ENCODE peak calls at places on chromosomes 4 and X, in nine cellular contexts. E is psoas muscle, Y is HCT116, N is A549, L is suprapubic skin, T is fibroblast of lung, D is PC-3, W is neural progenitor cell, S is heart left ventricle. A is an unnamed sample. For H3K9me3, the result is how much of the 10 kb centered on the place peaks cover.

GRCh38 chr4:65310586-65310985 is 359.7 kb downstream of the EPHA5 start:
- DNase-seq in E (no peak), Y (no peak), N (no peak), L (no peak), T (no peak), D (peak), W (no peak), S (no peak), A (no peak)

GRCh38 chrX:103913356-103914020 is 48.9 kb upstream of the TMSB15B start:
- DNase-seq in E (no peak), Y (no peak), N (no peak), L (no peak), T (peak), D (peak), W (no peak), S (no peak), A (no peak)

GRCh38 chr4:88107406-88108107 is 50.9 kb downstream of the ABCG2 start:
- DNase-seq in E (no peak), Y (no peak), N (peak), L (no peak), T (peak), D (peak), W (no peak), S (no peak), A (no peak)

GRCh38 chr4:186068581-186069402 is at the start of gene TLR3:
- DNase-seq in E (no peak), Y (no peak), N (no peak), L (no peak), T (peak), D (peak), W (no peak), S (no peak), A (no peak)

GRCh38 chrX:107117993-107118321 is 665 bp downstream of the RBM41 start:
- DNase-seq in E (no peak), Y (no peak), N (no peak), L (no peak), T (peak), D (no peak), W (no peak), S (no peak), A (no peak)

GRCh38 chr4:76569225-76569624 is 134.2 kb downstream of the SHROOM3 start:
- DNase-seq in E (no peak), Y (no peak), N (no peak), L (no peak), T (no peak), D (no peak), W (no peak), S (no peak), A (no peak)

GRCh38 chr4:15655223-15656037 is at the start of gene FBXL5:
- DNase-seq in E (peak), Y (no peak), N (peak), L (peak), T (peak), D (peak), W (peak), S (peak), A (peak)

GRCh38 chr4:16642897-16643296 is 255.5 kb downstream of the LDB2 start:
- DNase-seq in E (no peak), Y (no peak), N (no peak), L (no peak), T (no peak), D (peak), W (no peak), S (no peak), A (no peak)

GRCh38 chr4:83686166-83686565 is 150.3 kb downstream of the GPAT3 start:
- DNase-seq in E (no peak), Y (no peak), N (no peak), L (no peak), T (no peak), D (peak), W (no peak), S (no peak), A (no peak)

GRCh38 chrX:132414404-132414803 is 74.4 kb downstream of the MBNL3 start:
- DNase-seq in E (no peak), Y (no peak), N (no peak), L (no peak), T (no peak), D (no peak), W (no peak), S (no peak), A (no peak)

GRCh38 chr4:47187608-47188007 is 156.2 kb downstream of the GABRB1 start:
- DNase-seq in E (no peak), Y (no peak), N (no peak), L (no peak), T (no peak), D (no peak), W (no peak), S (no peak), A (no peak)

GRCh38 chrX:12961191-12961718 is 13.7 kb upstream of the TMSB4X start:
- DNase-seq in E (no peak), Y (no peak), N (no peak), L (no peak), T (no peak), D (no peak), W (no peak), S (no peak), A (no peak)

GRCh38 chr4:5955856-5956255 is 62.4 kb downstream of the C4orf50 start:
- DNase-seq in E (no peak), Y (no peak), N (no peak), L (no peak), T (no peak), D (no peak), W (no peak), S (no peak), A (no peak)

GRCh38 chr4:957231-957580 is 16.2 kb downstream of the DGKQ start:
- DNase-seq in E (no peak), Y (no peak), N (no peak), L (no peak), T (no peak), D (no peak), W (no peak), S (no peak), A (peak)

GRCh38 chr4:40933272-40934053 is 183.7 kb downstream of the NSUN7 start:
- DNase-seq in E (no peak), Y (no peak), N (no peak), L (no peak), T (peak), D (no peak), W (no peak), S (no peak), A (no peak)

GRCh38 chr4:16636911-16637630 is 261.4 kb downstream of the LDB2 start:
- DNase-seq in E (no peak), Y (no peak), N (no peak), L (no peak), T (peak), D (no peak), W (no peak), S (no peak), A (no peak)

GRCh38 chr4:8403173-8403753 is 37.3 kb downstream of the ACOX3 start:
- DNase-seq in E (peak), Y (peak), N (peak), L (peak), T (peak), D (peak), W (peak), S (peak), A (peak)

GRCh38 chr4:4327652-4328121 is 37.6 kb downstream of the ZBTB49 start:
- DNase-seq in E (no peak), Y (no peak), N (peak), L (peak), T (no peak), D (peak), W (peak), S (peak), A (no peak)

GRCh38 chr4:186347743-186348142 is 81.8 kb downstream of the F11 start:
- DNase-seq in E (no peak), Y (no peak), N (no peak), L (no peak), T (no peak), D (no peak), W (peak), S (no peak), A (no peak)

GRCh38 chr4:7070729-7071511 is 3.1 kb upstream of the GRPEL1 start:
- DNase-seq in E (peak), Y (peak), N (peak), L (peak), T (peak), D (peak), W (peak), S (peak), A (peak)

GRCh38 chr4:123250843-123251242 is 145.8 kb upstream of the SPRY1 start:
- DNase-seq in E (peak), Y (no peak), N (no peak), L (no peak), T (peak), D (no peak), W (no peak), S (peak), A (peak)

GRCh38 chrX:46683023-46683422 is 75.9 kb downstream of the SLC9A7 start:
- DNase-seq in E (no peak), Y (no peak), N (no peak), L (no peak), T (peak), D (peak), W (no peak), S (no peak), A (no peak)

GRCh38 chr4:26294904-26295303 is 25.9 kb upstream of the RBPJ start:
- DNase-seq in E (no peak), Y (no peak), N (no peak), L (no peak), T (no peak), D (no peak), W (no peak), S (no peak), A (no peak)

GRCh38 chrX:78708171-78708570 is 39.3 kb upstream of the LPAR4 start:
- DNase-seq in E (no peak), Y (no peak), N (peak), L (no peak), T (peak), D (peak), W (peak), S (no peak), A (no peak)

GRCh38 chr4:47010347-47011188 is 17.2 kb upstream of the GABRA4 start:
- DNase-seq in E (no peak), Y (no peak), N (no peak), L (no peak), T (no peak), D (no peak), W (no peak), S (no peak), A (no peak)

GRCh38 chr4:110154586-110154985 is 43.8 kb downstream of the ELOVL6 start:
- DNase-seq in E (no peak), Y (no peak), N (no peak), L (no peak), T (no peak), D (no peak), W (no peak), S (no peak), A (no peak)

GRCh38 chr4:27123050-27123768 is 262.6 kb downstream of the STIM2 start:
- DNase-seq in E (no peak), Y (peak), N (no peak), L (no peak), T (peak), D (peak), W (peak), S (no peak), A (no peak)

GRCh38 chr4:152501846-152502536 is 33.9 kb downstream of the FBXW7 start:
- DNase-seq in E (no peak), Y (no peak), N (no peak), L (no peak), T (peak), D (no peak), W (no peak), S (no peak), A (no peak)

GRCh38 chrX:11138498-11139390 is 27.6 kb downstream of the HCCS start:
- DNase-seq in E (peak), Y (no peak), N (no peak), L (no peak), T (no peak), D (no peak), W (no peak), S (peak), A (no peak)

GRCh38 chrX:119887721-119888425 is 7.8 kb upstream of the AKAP14 start:
- DNase-seq in E (peak), Y (peak), N (peak), L (peak), T (peak), D (peak), W (peak), S (peak), A (peak)

GRCh38 chr4:53586121-53586816 is 5.0 kb downstream of the LNX1 start:
- DNase-seq in E (no peak), Y (no peak), N (no peak), L (no peak), T (peak), D (peak), W (no peak), S (no peak), A (no peak)

GRCh38 chrX:74451450-74452198 is 30.3 kb downstream of the SLC16A2 start:
- DNase-seq in E (no peak), Y (no peak), N (no peak), L (no peak), T (no peak), D (no peak), W (no peak), S (no peak), A (no peak)

GRCh38 chr4:102858828-102859464 is 9.8 kb upstream of the CISD2 start:
- DNase-seq in E (no peak), Y (no peak), N (no peak), L (no peak), T (no peak), D (no peak), W (no peak), S (no peak), A (no peak)

GRCh38 chrX:109710181-109710580 is 22.9 kb downstream of the ACSL4 start:
- DNase-seq in E (no peak), Y (no peak), N (no peak), L (no peak), T (peak), D (no peak), W (no peak), S (no peak), A (no peak)

GRCh38 chr4:169033660-169034059 is 23.6 kb upstream of the CBR4 start:
- DNase-seq in E (no peak), Y (peak), N (no peak), L (no peak), T (no peak), D (no peak), W (no peak), S (peak), A (no peak)

GRCh38 chrX:1361910-1362309 is 25.3 kb downstream of the IL3RA start:
- DNase-seq in E (no peak), Y (no peak), N (no peak), L (no peak), T (no peak), D (no peak), W (no peak), S (no peak), A (no peak)

GRCh38 chr4:183408791-183409190 is 35.6 kb upstream of the CDKN2AIP start:
- DNase-seq in E (no peak), Y (no peak), N (no peak), L (no peak), T (no peak), D (no peak), W (no peak), S (no peak), A (no peak)

GRCh38 chr4:183409463-183409862 is 35.0 kb upstream of the CDKN2AIP start:
- DNase-seq in E (no peak), Y (no peak), N (no peak), L (no peak), T (no peak), D (no peak), W (no peak), S (no peak), A (peak)

GRCh38 chr4:183409956-183410355 is 34.5 kb upstream of the CDKN2AIP start:
- DNase-seq in E (no peak), Y (no peak), N (no peak), L (no peak), T (no peak), D (no peak), W (no peak), S (no peak), A (no peak)

GRCh38 chr4:183407128-183407585 is 37.3 kb upstream of the CDKN2AIP start:
- DNase-seq in E (peak), Y (no peak), N (peak), L (peak), T (peak), D (peak), W (peak), S (peak), A (peak)

DNA sequence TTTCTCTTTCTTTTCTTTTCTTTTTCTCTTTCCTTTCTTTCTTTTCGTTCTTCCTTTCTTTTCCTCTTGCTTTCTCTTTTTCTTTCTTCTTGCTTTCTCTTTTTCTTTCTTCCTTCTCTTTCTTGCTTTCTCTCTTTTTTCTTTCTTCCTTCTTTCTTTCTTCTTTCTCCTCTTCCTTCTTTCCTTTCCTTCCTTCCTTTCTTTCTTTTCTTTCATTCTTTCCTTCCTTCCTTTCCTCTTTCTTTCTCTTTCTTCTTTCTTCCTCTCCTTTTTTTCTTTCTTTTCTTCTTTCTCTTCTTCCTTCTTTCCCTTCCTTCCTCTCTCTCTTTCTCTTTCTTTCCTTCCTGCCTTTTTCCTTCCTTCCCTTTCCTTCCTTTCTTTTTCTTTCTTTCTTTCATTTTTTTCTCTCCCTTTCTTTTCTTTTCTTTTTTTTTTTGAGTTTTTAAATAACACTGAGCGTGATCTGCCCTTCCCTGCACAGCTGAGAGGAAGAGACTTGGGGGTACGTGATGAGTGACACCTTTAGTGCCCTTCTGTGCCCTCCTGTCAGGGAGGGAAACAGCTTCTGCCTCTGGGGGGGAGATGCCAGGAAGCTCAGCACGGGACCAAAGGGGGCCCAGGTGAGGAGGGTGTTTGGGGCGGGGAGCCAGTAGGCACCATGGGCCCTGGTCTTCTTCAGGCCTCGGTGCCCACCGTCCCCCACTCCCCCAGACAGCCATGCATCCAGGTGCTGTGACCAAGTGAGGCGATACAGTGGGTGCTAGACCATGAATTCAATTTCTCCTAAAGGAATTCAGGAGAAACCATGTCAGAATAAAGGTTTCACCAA is 36.6 kb upstream of the CDKN2AIP start:
- DNase-seq in E (no peak), Y (no peak), N (no peak), L (no peak), T (no peak), D (no peak), W (no peak), S (no peak), A (no peak)
- H3K4me3 ChIP-seq in E (peak), Y (peak), N (peak), L (peak), T (peak), D (peak), W (peak), S (peak), A (peak)

GRCh38 chr4:66486068-66486467 is 815.8 kb upstream of the EPHA5 start:
- DNase-seq in E (no peak), Y (no peak), N (no peak), L (no peak), T (no peak), D (no peak), W (no peak), S (no peak), A (no peak)

DNA sequence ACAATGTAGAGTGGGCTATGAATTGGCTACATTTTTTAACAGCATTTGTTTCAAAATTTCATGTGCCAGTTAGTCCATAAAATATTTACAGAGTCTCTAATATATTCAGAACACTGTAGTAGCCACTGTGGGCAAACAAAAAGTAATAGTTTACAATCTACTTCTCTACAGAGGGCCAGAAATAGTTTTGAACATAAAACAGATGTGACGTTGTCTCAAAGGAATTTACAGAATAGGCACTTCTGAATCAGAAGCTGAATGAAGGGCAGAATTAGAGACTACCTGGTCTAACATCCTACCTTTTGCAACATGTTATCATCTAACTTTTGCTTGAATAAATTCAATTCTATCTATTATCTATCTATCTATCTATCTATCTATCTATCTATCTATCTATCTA is 811.9 kb upstream of the EPHA5 start:
- DNase-seq in E (no peak), Y (no peak), N (no peak), L (no peak), T (no peak), D (peak), W (no peak), S (no peak), A (no peak)
- H3K9me3 ChIP-seq in E (under half), Y (under half), N (under half), L (under half), T (under half), D (under half), W (under half), S (under half), A (under half)

GRCh38 chr4:99857302-99857701 is 36.9 kb downstream of the LAMTOR3 start:
- DNase-seq in E (no peak), Y (no peak), N (no peak), L (no peak), T (no peak), D (no peak), W (no peak), S (no peak), A (no peak)
- H3K4me3 ChIP-seq in E (no peak), Y (no peak), N (no peak), L (no peak), T (no peak), D (no peak), W (no peak), S (no peak), A (no peak)

GRCh38 chrX:143837444-143837843 is 46.4 kb upstream of the UBE2NL start:
- DNase-seq in E (no peak), Y (no peak), N (no peak), L (no peak), T (no peak), D (no peak), W (no peak), S (no peak), A (no peak)
- H3K9me3 ChIP-seq in E (under half), Y (under half), N (under half), L (under half), T (under half), D (under half), W (under half), S (under half), A (under half)

DNA sequence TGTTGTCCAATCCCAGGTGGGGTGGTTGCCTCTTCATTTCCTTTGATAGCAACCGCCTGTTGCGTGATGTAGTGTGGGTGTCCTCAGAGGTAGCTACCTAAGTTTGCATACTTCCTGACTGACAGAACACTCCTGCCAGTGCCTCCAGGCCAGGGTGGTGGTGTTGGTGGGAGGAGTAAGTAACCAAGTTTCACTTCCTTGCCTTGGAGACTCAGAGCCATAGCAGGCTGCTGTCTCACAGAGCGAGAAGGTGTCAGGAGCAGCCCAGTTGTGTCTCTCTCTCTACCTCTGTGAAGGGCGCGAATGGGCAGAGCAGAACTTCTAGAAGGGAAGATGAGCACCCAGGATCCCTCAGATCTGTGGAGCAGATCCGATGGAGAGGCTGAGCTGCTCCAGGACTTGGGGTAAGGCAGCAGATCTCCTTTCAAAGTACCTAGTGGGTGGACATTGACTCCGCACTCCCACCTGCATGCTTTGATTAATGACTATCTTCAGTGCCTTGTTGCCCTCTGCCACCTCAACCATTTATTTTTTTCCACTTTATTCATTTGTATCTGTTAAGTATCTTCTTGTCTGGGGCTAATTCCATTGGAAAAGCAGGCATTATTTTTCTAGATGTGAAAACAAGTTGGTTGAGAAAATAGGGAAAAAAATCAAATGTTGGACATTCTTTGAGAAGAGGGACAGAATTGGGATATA is at the start of gene DAPP1:
- DNase-seq in E (peak), Y (no peak), N (no peak), L (peak), T (no peak), D (peak), W (no peak), S (peak), A (peak)
- H3K4me3 ChIP-seq in E (peak), Y (no peak), N (no peak), L (peak), T (no peak), D (peak), W (no peak), S (peak), A (peak)